ENCODE peak calls at places on chromosomes 3 and 15, in seven cellular contexts. F is NCI-H526 treated with DMSO at 0.1 percent for 48 hours; O is T-cell; K is fibroblast of pulmonary artery; C is naive thymus-derived CD4-positive, alpha-beta T cell; R is ACHN; V is stimulated activated CD4-positive, alpha-beta T cell treated with anti-CD3 and anti-CD28 coated beads, Interleukin-12 subunit alpha, Interleukin-12 subunit beta, amount 100 ng/mL, for 4 hours. N is an unnamed sample.

GRCh38 chr3:195401959-195402358 is 40.9 kb downstream of the ACAP2 start:
- DNase-seq in F (no peak), R (no peak), C (no peak), V (no peak), O (no peak), K (no peak), N (no peak)

GRCh38 chr15:88878720-88879184 is 16.6 kb downstream of the HAPLN3 start:
- DNase-seq in R (peak; percentile 48), V (peak; percentile 30), O (peak; percentile 21), K (peak; percentile 55), C (peak; percentile 40), F (peak; percentile 49), N (no peak)

GRCh38 chr15:39584266-39584659 is 3.4 kb downstream of the THBS1 start:
- DNase-seq in K (no peak), V (no peak), R (no peak), F (no peak), O (no peak), C (no peak), N (no peak)

GRCh38 chr3:23249961-23250360 is 46.8 kb downstream of the UBE2E2 start:
- DNase-seq in R (no peak), C (no peak), O (no peak), F (no peak), V (no peak), K (no peak), N (no peak)

GRCh38 chr3:41329881-41330280 is 130.6 kb downstream of the CTNNB1 start:
- DNase-seq in O (no peak), C (no peak), V (no peak), R (no peak), K (no peak), F (no peak), N (no peak)

GRCh38 chr3:183967693-183968092 is 50.0 kb downstream of the ABCC5 start:
- DNase-seq in O (no peak), K (no peak), F (no peak), V (no peak), R (no peak), C (no peak), N (no peak)

GRCh38 chr3:134666885-134667284 is 16.1 kb upstream of the KY start:
- DNase-seq in C (no peak), K (no peak), V (no peak), O (no peak), F (no peak), R (no peak), N (no peak)

GRCh38 chr15:61038387-61038786 is 190.7 kb downstream of the RORA start:
- DNase-seq in O (no peak), C (no peak), F (no peak), R (no peak), K (peak; percentile 77), V (no peak), N (no peak)

GRCh38 chr3:4233488-4233887 is 69.7 kb upstream of the SETMAR start:
- DNase-seq in F (no peak), O (no peak), V (no peak), K (no peak), C (no peak), R (no peak), N (no peak)

GRCh38 chr3:156600834-156601233 is 45.9 kb upstream of the SSR3 start:
- DNase-seq in K (no peak), V (no peak), F (no peak), R (no peak), C (no peak), O (no peak), N (no peak)

GRCh38 chr3:82080261-82080660 is 318.8 kb upstream of the GBE1 start:
- DNase-seq in F (no peak), R (no peak), C (no peak), K (peak; percentile 17), V (no peak), O (no peak), N (peak; percentile 9)

GRCh38 chr15:31358957-31359721 is 32.5 kb downstream of the KLF13 start:
- DNase-seq in O (no peak), K (no peak), R (no peak), C (no peak), F (peak; percentile 38), V (no peak), N (no peak)

GRCh38 chr3:15007681-15008141 is 57.4 kb downstream of the MRPS25 start:
- DNase-seq in O (no peak), F (no peak), C (no peak), V (no peak), K (peak; percentile 86), R (no peak), N (no peak)

GRCh38 chr3:37729119-37729518 is 132.6 kb upstream of the CTDSPL start:
- DNase-seq in F (no peak), R (no peak), O (no peak), V (no peak), C (no peak), K (peak; percentile 15), N (no peak)

GRCh38 chr3:114234739-114235138 is 2.6 kb downstream of the ZNF80 start:
- DNase-seq in F (no peak), R (no peak), C (no peak), V (no peak), K (no peak), O (no peak), N (no peak)

GRCh38 chr3:6747017-6747416 is 113.9 kb upstream of the GRM7 start:
- DNase-seq in C (no peak), R (no peak), F (no peak), K (no peak), V (no peak), O (no peak), N (no peak)

GRCh38 chr3:170865209-170866094 is 4.5 kb downstream of the RPL22L1 start:
- DNase-seq in R (peak; percentile 6), K (no peak), F (no peak), O (no peak), V (no peak), C (no peak), N (no peak)

GRCh38 chr3:111589303-111590095 is 5.6 kb downstream of the ZBED2 start:
- DNase-seq in R (peak; percentile 30), C (no peak), F (no peak), O (no peak), V (no peak), K (no peak), N (no peak)

GRCh38 chr3:100105536-100105935 is 8.8 kb downstream of the FILIP1L start:
- DNase-seq in O (no peak), K (no peak), F (no peak), V (no peak), R (no peak), C (no peak), N (no peak)

GRCh38 chr15:38414351-38414750 is 39.6 kb upstream of the FAM98B start:
- DNase-seq in O (no peak), K (peak; percentile 87), R (peak; percentile 55), V (no peak), F (no peak), C (no peak), N (peak; percentile 22)

GRCh38 chr15:41967506-41968206 is 4.7 kb downstream of the EHD4 start:
- DNase-seq in K (peak; percentile 73), R (no peak), C (no peak), O (no peak), V (no peak), F (no peak), N (peak; percentile 24)

GRCh38 chr3:147620906-147621305 is 211.7 kb downstream of the ZIC1 start:
- DNase-seq in C (no peak), V (no peak), R (no peak), F (no peak), K (no peak), O (no peak), N (no peak)

GRCh38 chr15:62858343-62858742 is 184.2 kb upstream of the TPM1 start:
- DNase-seq in O (no peak), V (no peak), K (no peak), C (no peak), F (no peak), R (no peak), N (no peak)

GRCh38 chr15:51625236-51625635 is 2.7 kb upstream of the DMXL2 start:
- DNase-seq in K (no peak), F (no peak), C (no peak), O (no peak), R (no peak), V (no peak), N (no peak)

GRCh38 chr3:106425021-106425420 is 556.2 kb upstream of the CBLB start:
- DNase-seq in R (no peak), F (no peak), V (no peak), C (no peak), K (peak; percentile 80), O (no peak), N (no peak)

GRCh38 chr15:81091889-81092558 is 42.0 kb upstream of the CFAP161 start:
- DNase-seq in R (no peak), O (no peak), F (no peak), C (no peak), V (no peak), K (peak; percentile 81), N (no peak)

GRCh38 chr3:88936837-88937236 is 170.6 kb upstream of the EPHA3 start:
- DNase-seq in F (no peak), R (no peak), C (no peak), V (no peak), K (no peak), O (no peak), N (no peak)

GRCh38 chr3:101183151-101183550 is 137.2 kb downstream of the IMPG2 start:
- DNase-seq in F (no peak), C (no peak), O (no peak), R (no peak), K (no peak), V (no peak), N (no peak)

GRCh38 chr15:79640206-79640605 is 208.1 kb downstream of the MINAR1 start:
- DNase-seq in O (no peak), F (no peak), R (peak; percentile 74), V (no peak), C (no peak), K (peak; percentile 79), N (no peak)

GRCh38 chr15:34853001-34853758 is 57.8 kb upstream of the ACTC1 start:
- DNase-seq in R (no peak), C (no peak), V (no peak), F (no peak), K (peak; percentile 81), O (no peak), N (no peak)

GRCh38 chr15:20340931-20341661 is 200.5 kb downstream of the GOLGA6L6 start:
- DNase-seq in C (peak; percentile 48), V (no peak), R (no peak), K (peak; percentile 37), O (peak; percentile 50), F (no peak), N (no peak)

GRCh38 chr3:42906085-42906904 is at the start of gene ZNF662:
- DNase-seq in O (peak; percentile 14), V (peak; percentile 36), K (peak; percentile 13), R (no peak), C (no peak), F (no peak), N (no peak)

GRCh38 chr3:172391592-172392302 is 56.5 kb downstream of the GHSR start:
- DNase-seq in C (no peak), F (no peak), O (no peak), R (no peak), K (peak; percentile 94), V (no peak), N (no peak)

N was measured in KG1.